ENCODE peak calls at places on chromosome 13, in seven cellular contexts. O is cardiac fibroblast, S is mucosa of descending colon, M is HCT116, F is GM23338, T is ascending aorta, R is esophagus squamous epithelium. C is an unnamed sample.

GRCh38 chr13:97928306-97928705 is 25.2 kb upstream of the IPO5 start:
- DNase-seq in O (no peak), F (no peak), R (no peak), T (no peak), S (no peak), M (no peak), C (no peak)

GRCh38 chr13:39311619-39312018 is 273.4 kb downstream of the NHLRC3 start:
- DNase-seq in R (no peak), F (no peak), S (no peak), O (peak), M (no peak), T (no peak), C (no peak)

GRCh38 chr13:25764378-25764777 is 287.4 kb downstream of the SHISA2 start:
- DNase-seq in S (no peak), O (no peak), T (no peak), F (peak), R (no peak), M (no peak), C (no peak)

GRCh38 chr13:73677041-73677589 is 457.1 kb downstream of the KLF12 start:
- DNase-seq in S (no peak), R (no peak), O (peak), F (no peak), M (no peak), T (no peak), C (no peak)

GRCh38 chr13:26584713-26585112 is 27.2 kb downstream of the WASF3 start:
- DNase-seq in F (no peak), R (no peak), T (no peak), O (peak), M (no peak), S (no peak), C (no peak)

GRCh38 chr13:97341135-97341534 is 92.8 kb upstream of the RAP2A start:
- DNase-seq in M (no peak), T (no peak), F (no peak), S (no peak), R (no peak), O (no peak), C (no peak)

GRCh38 chr13:66691149-66691548 is 539.0 kb downstream of the PCDH9 start:
- DNase-seq in S (no peak), F (no peak), O (peak), R (no peak), M (no peak), T (no peak), C (no peak)

GRCh38 chr13:71677114-71677513 is 189.9 kb downstream of the DACH1 start:
- DNase-seq in O (no peak), S (no peak), T (no peak), M (no peak), F (no peak), R (no peak), C (no peak)

GRCh38 chr13:51373451-51373850 is 34.0 kb downstream of the SERPINE3 start:
- DNase-seq in M (no peak), F (no peak), R (no peak), T (no peak), S (no peak), O (no peak), C (no peak)

GRCh38 chr13:47459512-47459911 is 541.6 kb downstream of the SUCLA2 start:
- DNase-seq in S (no peak), R (no peak), F (peak), M (no peak), O (peak), T (no peak), C (no peak)

GRCh38 chr13:39781381-39781780 is 125.9 kb downstream of the COG6 start:
- DNase-seq in M (no peak), F (no peak), S (no peak), T (no peak), O (no peak), R (no peak), C (no peak)

GRCh38 chr13:71643466-71643865 is 223.5 kb downstream of the DACH1 start:
- DNase-seq in S (no peak), F (no peak), O (no peak), R (no peak), M (no peak), T (no peak), C (no peak)

GRCh38 chr13:108961542-108962125 is 332.2 kb downstream of the MYO16 start:
- DNase-seq in R (no peak), M (peak), O (peak), T (no peak), S (no peak), F (peak), C (no peak)

GRCh38 chr13:39599842-39600241 is 3.2 kb downstream of the LHFPL6 start:
- DNase-seq in F (no peak), T (no peak), S (no peak), R (no peak), M (no peak), O (peak), C (no peak)

GRCh38 chr13:39269411-39269810 is 231.2 kb downstream of the NHLRC3 start:
- DNase-seq in R (no peak), S (no peak), M (no peak), F (no peak), O (peak), T (no peak), C (no peak)

GRCh38 chr13:55266644-55267043 is 1874.1 kb upstream of the PRR20A start:
- DNase-seq in O (no peak), T (no peak), F (peak), M (no peak), S (no peak), R (no peak), C (no peak)

GRCh38 chr13:46575843-46576242 is 22.9 kb downstream of the LRCH1 start:
- DNase-seq in M (no peak), F (no peak), T (peak), S (no peak), O (peak), R (no peak), C (no peak)

GRCh38 chr13:64847767-64848166 is 2382.4 kb downstream of the PCDH9 start:
- DNase-seq in O (no peak), M (no peak), S (no peak), T (no peak), R (no peak), F (no peak), C (no peak)

GRCh38 chr13:72194531-72194930 is 327.5 kb upstream of the DACH1 start:
- DNase-seq in O (peak), S (peak), F (no peak), T (no peak), R (no peak), M (no peak), C (no peak)

GRCh38 chr13:67619346-67619745 is 389.2 kb upstream of the PCDH9 start:
- DNase-seq in M (no peak), F (no peak), O (no peak), T (no peak), S (no peak), R (no peak), C (no peak)

GRCh38 chr13:98252931-98253470 is 75.9 kb upstream of the RNF113B start:
- DNase-seq in F (no peak), T (no peak), S (no peak), M (peak), O (peak), R (no peak), C (no peak)

GRCh38 chr13:36344886-36345437 is 1.2 kb downstream of the SPART start:
- DNase-seq in O (peak), R (no peak), S (no peak), F (peak), T (no peak), M (no peak), C (no peak)

GRCh38 chr13:99040536-99041141 is 62.8 kb upstream of the DOCK9 start:
- DNase-seq in O (no peak), S (no peak), M (no peak), T (no peak), R (no peak), F (no peak), C (no peak)

DNA sequence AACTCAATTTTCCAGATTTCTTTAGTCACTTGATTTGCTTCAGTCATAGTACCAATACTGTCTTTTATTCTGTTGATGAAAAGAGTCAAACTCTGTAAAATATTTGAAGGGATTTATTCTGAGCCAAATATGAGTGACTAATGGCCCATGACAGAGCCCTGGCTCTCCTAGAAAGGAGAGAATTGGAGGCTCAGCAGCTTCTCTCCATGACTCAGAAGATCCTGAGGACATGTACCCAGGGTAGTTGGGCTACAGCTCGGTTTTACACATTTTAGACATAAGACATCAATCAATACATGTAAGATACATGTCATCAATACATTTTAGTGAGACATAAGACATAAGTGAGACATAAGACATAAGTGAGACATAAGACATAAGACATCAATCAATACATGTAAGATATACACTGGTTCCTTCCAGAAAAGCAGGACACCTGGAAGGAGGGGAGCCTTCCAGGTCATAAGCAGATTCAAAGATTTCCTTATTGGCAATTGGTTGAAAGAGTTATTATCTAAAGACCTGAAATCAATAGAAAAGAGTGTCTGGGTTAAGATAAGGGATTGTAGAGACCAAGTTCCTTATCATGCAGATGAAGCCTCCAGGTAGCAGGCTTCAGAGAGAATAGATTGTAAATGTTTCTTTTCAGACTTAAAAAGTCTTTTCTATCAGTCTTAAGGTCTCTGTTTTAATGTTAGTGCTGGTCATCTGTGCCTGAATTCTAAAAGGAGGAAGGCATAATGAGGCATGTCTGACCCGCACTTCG is 179.8 kb upstream of the RFC3 start:
- DNase-seq in T (no peak), R (no peak), F (peak), M (no peak), S (no peak), O (peak), C (no peak)
- TF ChIP-seq CTCF in T (no peak), R (no peak), F (no peak), M (no peak), S (no peak), O (no peak), C (no peak)

GRCh38 chr13:30908416-30908980 is 2.4 kb downstream of the MEDAG start:
- DNase-seq in O (peak), M (no peak), S (no peak), R (no peak), T (peak), F (no peak), C (no peak)

GRCh38 chr13:30906411-30906990 is 430 bp downstream of the MEDAG start:
- DNase-seq in M (no peak), F (peak), R (no peak), T (no peak), S (no peak), O (no peak), C (no peak)

GRCh38 chr13:30907167-30907761 is 1.2 kb downstream of the MEDAG start:
- DNase-seq in S (no peak), R (no peak), M (no peak), T (peak), F (no peak), O (peak), C (no peak)

GRCh38 chr13:30904043-30904442 is 2.0 kb upstream of the MEDAG start:
- DNase-seq in R (no peak), S (no peak), M (no peak), T (no peak), F (no peak), O (peak), C (no peak)

GRCh38 chr13:30905932-30906383 is at the start of gene MEDAG:
- DNase-seq in M (no peak), F (no peak), S (peak), O (peak), R (peak), T (peak), C (no peak)
- H3K4me3 ChIP-seq in M (no peak), F (peak), S (no peak), O (peak), R (peak), T (peak), C (no peak)

DNA sequence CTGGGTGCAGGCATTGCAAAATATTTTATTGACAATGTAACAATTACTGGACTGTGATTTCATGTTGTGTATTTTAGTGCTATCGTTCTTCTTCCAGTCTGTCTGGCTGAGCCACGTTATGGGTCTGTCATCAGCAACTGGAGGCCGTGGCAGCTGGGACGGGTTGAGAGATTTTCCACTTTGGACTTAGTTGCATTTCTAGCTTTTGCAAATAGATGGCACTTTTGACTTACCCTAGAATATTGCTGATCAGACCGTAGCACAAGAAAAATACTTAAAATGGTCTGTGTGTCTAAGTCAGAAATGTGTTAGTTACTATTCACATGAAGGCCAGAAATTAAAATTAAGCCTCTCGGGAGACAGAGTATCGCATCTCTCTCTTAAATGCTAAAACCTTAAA is 211.1 kb downstream of the TEX29 start:
- DNase-seq in S (no peak), R (no peak), T (no peak), O (peak), M (peak), F (no peak), C (no peak)
- TF ChIP-seq CTCF in S (no peak), R (no peak), T (no peak), O (no peak), M (no peak), F (no peak), C (no peak)

GRCh38 chr13:37598572-37598971 is at the start of gene POSTN:
- DNase-seq in S (no peak), T (no peak), R (no peak), O (peak), M (no peak), F (no peak), C (no peak)
- H3K4me3 ChIP-seq in S (no peak), T (no peak), R (peak), O (peak), M (no peak), F (no peak), C (no peak)

GRCh38 chr13:42883771-42884170 is 102.4 kb downstream of the FAM216B start:
- DNase-seq in T (no peak), O (peak), F (no peak), S (no peak), M (peak), R (no peak), C (no peak)
- TF ChIP-seq CTCF in T (no peak), O (peak), F (peak), S (no peak), M (no peak), R (no peak), C (no peak)

GRCh38 chr13:113821847-113822246 is 42.0 kb downstream of the GAS6 start:
- DNase-seq in F (no peak), M (no peak), R (no peak), O (no peak), S (no peak), T (no peak), C (no peak)
- H3K4me3 ChIP-seq in F (no peak), M (no peak), R (no peak), O (no peak), S (no peak), T (no peak), C (no peak)

DNA sequence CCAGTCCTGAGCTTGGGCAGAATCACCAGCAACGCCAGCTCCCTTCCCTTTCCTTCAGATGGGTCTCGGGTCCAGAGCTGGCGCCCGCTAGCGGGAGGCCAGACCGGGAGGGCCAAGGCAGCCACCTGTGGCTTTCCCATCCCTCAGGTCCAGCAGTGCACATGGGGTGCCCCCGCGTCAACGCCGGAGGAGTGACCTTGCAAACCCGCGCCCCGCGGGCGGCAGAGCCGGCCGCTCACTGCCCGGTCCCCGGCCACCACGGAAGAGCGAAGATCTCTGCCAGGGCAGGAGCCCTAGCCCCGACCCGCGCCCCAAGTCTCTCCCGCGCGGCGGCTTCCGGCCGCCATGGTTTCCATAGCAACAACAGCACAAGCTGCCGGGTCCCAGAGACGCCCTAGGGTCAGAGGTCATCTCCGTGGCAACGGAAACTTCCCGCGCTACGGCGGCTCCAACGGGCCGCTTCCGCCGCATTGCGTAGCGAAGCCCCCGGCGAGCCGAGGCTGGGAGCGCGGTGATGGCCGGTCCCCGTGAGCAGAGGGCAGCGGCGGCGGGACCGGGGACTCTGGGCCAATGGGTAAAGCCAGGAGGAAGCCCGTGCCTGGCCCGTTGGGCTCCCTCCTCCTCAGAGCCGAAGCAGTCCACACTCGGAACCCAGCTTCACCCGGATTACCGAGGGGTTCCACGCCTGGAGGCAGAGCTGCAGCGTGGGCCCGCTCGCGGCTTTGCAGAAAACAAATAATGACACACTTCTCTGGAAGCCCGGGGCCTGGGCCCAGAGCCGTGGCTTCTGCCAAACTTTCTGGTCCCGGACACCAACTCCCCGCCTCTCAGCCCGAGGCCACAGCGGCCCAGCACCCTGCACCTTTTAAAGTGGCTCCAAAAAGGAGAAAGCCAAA is 7.4 kb downstream of the FGF14 start:
- DNase-seq in T (peak), M (no peak), S (peak), R (peak), O (peak), F (peak), C (peak)
- TF ChIP-seq CTCF in T (no peak), M (no peak), S (no peak), R (no peak), O (no peak), F (peak), C (peak)

GRCh38 chr13:106296723-106297122 is 238.7 kb downstream of the EFNB2 start:
- DNase-seq in M (no peak), S (no peak), T (no peak), R (no peak), O (no peak), F (no peak), C (no peak)
- H3K4me3 ChIP-seq in M (no peak), S (no peak), T (no peak), R (no peak), O (no peak), F (no peak), C (no peak)

GRCh38 chr13:49097374-49097773 is 121.7 kb downstream of the FNDC3A start:
- DNase-seq in T (no peak), O (peak), R (no peak), S (no peak), F (no peak), M (peak), C (no peak)

GRCh38 chr13:49100637-49101570 is 119.2 kb upstream of the MLNR start:
- DNase-seq in O (no peak), S (no peak), T (no peak), F (no peak), M (no peak), R (no peak), C (no peak)

GRCh38 chr13:49098198-49098597 is 121.9 kb upstream of the MLNR start:
- DNase-seq in T (peak), R (no peak), O (peak), F (no peak), M (peak), S (no peak), C (no peak)

GRCh38 chr13:49098771-49099512 is 121.2 kb upstream of the MLNR start:
- DNase-seq in F (peak), T (no peak), M (peak), O (peak), R (no peak), S (no peak), C (no peak)

DNA sequence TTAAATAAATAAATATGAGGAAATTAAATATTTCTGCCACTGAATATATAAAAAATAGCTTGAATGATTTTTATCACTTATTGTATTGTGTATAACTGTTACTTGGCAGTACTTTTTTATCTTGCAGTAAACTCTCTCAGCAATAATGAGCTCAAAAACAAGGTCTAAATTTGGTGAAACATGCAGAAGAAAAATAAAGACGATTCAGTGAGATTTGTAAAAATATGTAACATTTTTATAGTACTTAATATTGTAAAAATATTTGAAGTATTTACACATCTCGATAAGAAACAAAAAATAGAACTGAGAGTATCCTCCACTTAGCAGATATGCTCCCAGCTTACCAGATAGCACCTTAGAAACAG is 120.6 kb upstream of the MLNR start:
- DNase-seq in R (no peak), M (no peak), F (no peak), S (no peak), T (no peak), O (no peak), C (no peak)
- TF ChIP-seq CTCF in R (no peak), M (no peak), F (no peak), S (no peak), T (no peak), O (no peak), C (no peak)

GRCh38 chr13:45255253-45255987 is 54.6 kb upstream of the KCTD4 start:
- DNase-seq in F (no peak), S (no peak), R (no peak), T (no peak), M (no peak), O (no peak), C (no peak)

GRCh38 chr13:45257638-45258338 is 56.9 kb upstream of the KCTD4 start:
- DNase-seq in R (no peak), O (peak), M (no peak), S (no peak), T (no peak), F (no peak), C (no peak)

GRCh38 chr13:45256254-45256653 is 55.4 kb upstream of the KCTD4 start:
- DNase-seq in F (no peak), S (no peak), O (no peak), R (no peak), T (no peak), M (no peak), C (no peak)

GRCh38 chr13:45258339-45258685 is 57.5 kb upstream of the KCTD4 start:
- DNase-seq in R (no peak), O (no peak), S (no peak), M (no peak), T (no peak), F (no peak), C (no peak)
- H3K4me3 ChIP-seq in R (no peak), O (no peak), S (no peak), M (no peak), T (no peak), F (no peak), C (no peak)

C was measured in GM12864.